ENCODE peak calls at places on chromosomes 3 and 15, in eight cellular contexts. M, X, L, Z, A, C, I and J are unnamed samples.
A peak's percentile ranks its signal among the peaks of the same experiment; 100 is the strongest.

GRCh38 chr15:93331545-93332117 is 242.6 kb upstream of the RGMA start:
- DNase-seq in M (peak; percentile 37), X (no peak), L (no peak), Z (no peak), A (no peak), C (no peak), I (no peak), J (peak; percentile 73)

GRCh38 chr3:39226106-39226741 is 33.8 kb upstream of the XIRP1 start:
- DNase-seq in M (no peak), X (no peak), L (no peak), Z (no peak), A (no peak), C (no peak), I (no peak), J (no peak)

GRCh38 chr15:66884661-66885237 is 180.7 kb upstream of the SMAD3 start:
- DNase-seq in M (no peak), X (no peak), L (no peak), Z (no peak), A (no peak), C (no peak), I (peak; percentile 27), J (peak; percentile 63)

GRCh38 chr15:89860851-89861360 is 32.9 kb downstream of the AP3S2 start:
- DNase-seq in M (no peak), X (no peak), L (no peak), Z (no peak), A (no peak), C (no peak), I (peak; percentile 79), J (no peak)

GRCh38 chr3:78986702-78987101 is 781.1 kb downstream of the ROBO1 start:
- DNase-seq in M (no peak), X (no peak), L (no peak), Z (no peak), A (no peak), C (no peak), I (no peak), J (no peak)

GRCh38 chr3:41362638-41363559 is 163.6 kb downstream of the CTNNB1 start:
- DNase-seq in M (no peak), X (no peak), L (no peak), Z (no peak), A (no peak), C (no peak), I (no peak), J (no peak)

GRCh38 chr15:66405605-66406004 is 18.9 kb downstream of the MAP2K1 start:
- DNase-seq in M (no peak), X (no peak), L (no peak), Z (no peak), A (no peak), C (peak; percentile 59), I (no peak), J (no peak)

GRCh38 chr15:63396546-63396939 is 14.9 kb upstream of the CA12 start:
- DNase-seq in M (no peak), X (no peak), L (no peak), Z (no peak), A (no peak), C (peak; percentile 24), I (no peak), J (no peak)

GRCh38 chr3:104885214-104885814 is 481.4 kb upstream of the ALCAM start:
- DNase-seq in M (no peak), X (no peak), L (no peak), Z (no peak), A (no peak), C (peak; percentile 28), I (no peak), J (no peak)

GRCh38 chr3:64278631-64279030 is 53.4 kb upstream of the PRICKLE2 start:
- DNase-seq in M (no peak), X (no peak), L (no peak), Z (no peak), A (no peak), C (peak; percentile 50), I (no peak), J (no peak)

GRCh38 chr15:28955160-28955502 is 69.4 kb downstream of the APBA2 start:
- DNase-seq in M (no peak), X (no peak), L (peak; percentile 35), Z (no peak), A (no peak), C (peak; percentile 69), I (peak; percentile 48), J (no peak)

GRCh38 chr3:165827883-165828282 is 9.3 kb downstream of the BCHE start:
- DNase-seq in M (no peak), X (no peak), L (no peak), Z (no peak), A (no peak), C (no peak), I (no peak), J (no peak)

GRCh38 chr3:29334652-29335189 is 53.9 kb downstream of the RBMS3 start:
- DNase-seq in M (no peak), X (no peak), L (no peak), Z (no peak), A (no peak), C (no peak), I (no peak), J (no peak)

GRCh38 chr3:25448750-25449684 is 21.0 kb downstream of the RARB start:
- DNase-seq in M (peak; percentile 78), X (peak; percentile 88), L (peak; percentile 74), Z (no peak), A (peak; percentile 77), C (peak; percentile 43), I (peak; percentile 82), J (peak; percentile 93)

GRCh38 chr3:172640751-172641150 is 70.1 kb downstream of the NCEH1 start:
- DNase-seq in M (no peak), X (no peak), L (no peak), Z (no peak), A (no peak), C (no peak), I (no peak), J (no peak)

GRCh38 chr3:115071611-115072010 is 75.5 kb downstream of the ZBTB20 start:
- DNase-seq in M (no peak), X (no peak), L (no peak), Z (no peak), A (no peak), C (peak; percentile 60), I (no peak), J (no peak)

GRCh38 chr3:31891876-31892455 is 89.1 kb downstream of the OSBPL10 start:
- DNase-seq in M (no peak), X (no peak), L (no peak), Z (no peak), A (no peak), C (no peak), I (no peak), J (no peak)

GRCh38 chr15:74604983-74605809 is 10.4 kb upstream of the CLK3 start:
- DNase-seq in M (no peak), X (no peak), L (no peak), Z (peak; percentile 45), A (no peak), C (no peak), I (no peak), J (no peak)
- TF ChIP-seq POLR2A in M (no peak), X (no peak), L (no peak), Z (no peak), A (no peak), C (no peak), I (no peak), J (no peak)

DNA sequence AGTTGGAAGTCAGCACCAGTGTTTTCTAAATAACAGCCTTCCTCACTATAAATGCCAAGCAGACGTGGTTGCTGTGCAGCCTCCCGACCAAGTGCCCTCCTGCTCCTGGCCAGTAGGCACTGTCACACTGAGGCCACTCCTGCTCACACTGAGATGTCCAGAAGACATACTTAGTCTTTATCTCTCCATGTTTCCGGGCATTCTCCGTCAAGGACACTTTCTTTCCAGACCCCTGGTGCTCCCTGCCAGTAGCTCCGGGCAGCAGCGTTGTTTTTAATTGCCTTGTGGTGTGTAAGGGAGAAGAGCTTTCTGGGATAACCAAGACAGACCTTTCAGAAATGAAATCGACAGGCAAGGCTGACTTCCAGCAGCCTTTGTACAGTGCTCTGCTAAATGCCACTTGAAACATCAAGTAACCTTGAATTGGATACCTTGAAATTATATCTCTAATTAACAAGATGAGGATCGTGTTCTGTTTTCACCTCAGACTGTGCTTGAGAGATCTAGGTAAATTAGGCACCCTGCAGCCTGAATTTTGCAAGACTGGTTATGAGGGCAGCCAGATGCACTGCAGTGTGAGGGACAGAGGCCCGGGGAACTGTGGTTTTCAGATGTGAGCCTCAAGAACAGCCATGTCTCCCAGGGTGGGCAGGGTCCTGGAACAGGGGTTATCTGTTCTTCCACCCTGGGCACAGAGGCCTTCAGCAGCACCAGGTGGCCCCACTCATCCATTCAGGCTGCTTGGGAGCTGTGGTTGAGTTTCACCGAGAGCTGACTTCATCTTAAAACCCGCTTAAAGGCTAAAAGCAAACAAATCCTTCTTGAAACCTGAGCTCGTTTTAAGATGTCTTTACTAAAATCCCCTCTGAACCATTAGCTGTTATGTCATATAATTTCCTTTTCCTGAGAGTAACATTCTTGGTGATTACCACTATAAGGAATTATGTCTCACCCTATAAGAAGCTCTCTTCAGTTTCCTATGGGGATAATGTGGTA is 105.6 kb upstream of the IL12A start:
- DNase-seq in M (no peak), X (no peak), L (no peak), Z (no peak), A (no peak), C (peak; percentile 97), I (no peak), J (no peak)
- H3K27ac ChIP-seq in M (peak overlapping the region; percentile 41), X (no peak overlapping the region), L (peak overlapping the region; percentile 39), Z (peak overlapping the region; percentile 50), A (peak overlapping the region; percentile 75), C (peak overlapping the region; percentile 72), I (no peak overlapping the region), J (peak overlapping the region; percentile 61)

DNA sequence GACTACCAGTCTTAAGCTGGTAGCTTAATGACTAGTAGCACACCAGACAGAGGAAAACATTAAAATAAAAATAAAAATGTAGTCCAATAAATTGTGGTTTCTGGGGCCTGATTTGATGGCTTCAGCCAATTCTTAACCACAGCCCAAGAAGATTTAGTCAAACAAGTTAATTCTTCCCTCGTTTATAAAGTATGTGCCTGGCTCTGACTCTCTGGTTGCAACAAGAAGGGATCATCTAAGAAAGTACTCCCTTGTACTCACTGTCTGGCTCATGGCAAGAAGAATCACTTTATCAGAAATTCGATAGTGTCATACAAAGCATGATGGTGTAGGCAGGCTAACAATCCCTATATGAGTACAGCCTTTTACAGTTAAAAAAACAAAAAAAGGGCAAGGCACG is 141.9 kb downstream of the P3H2 start:
- DNase-seq in M (no peak), X (no peak), L (no peak), Z (no peak), A (no peak), C (no peak), I (no peak), J (no peak)
- H3K4me1 ChIP-seq in M (no peaks in the 10 kb centered on the region), X (peaks cover 15% of the 10 kb centered on the region), L (peaks cover 12% of the 10 kb centered on the region), Z (peaks cover 4% of the 10 kb centered on the region), A (peaks cover 8% of the 10 kb centered on the region), C (peaks cover 7% of the 10 kb centered on the region), I (peaks cover 11% of the 10 kb centered on the region), J (peaks cover 41% of the 10 kb centered on the region)

DNA sequence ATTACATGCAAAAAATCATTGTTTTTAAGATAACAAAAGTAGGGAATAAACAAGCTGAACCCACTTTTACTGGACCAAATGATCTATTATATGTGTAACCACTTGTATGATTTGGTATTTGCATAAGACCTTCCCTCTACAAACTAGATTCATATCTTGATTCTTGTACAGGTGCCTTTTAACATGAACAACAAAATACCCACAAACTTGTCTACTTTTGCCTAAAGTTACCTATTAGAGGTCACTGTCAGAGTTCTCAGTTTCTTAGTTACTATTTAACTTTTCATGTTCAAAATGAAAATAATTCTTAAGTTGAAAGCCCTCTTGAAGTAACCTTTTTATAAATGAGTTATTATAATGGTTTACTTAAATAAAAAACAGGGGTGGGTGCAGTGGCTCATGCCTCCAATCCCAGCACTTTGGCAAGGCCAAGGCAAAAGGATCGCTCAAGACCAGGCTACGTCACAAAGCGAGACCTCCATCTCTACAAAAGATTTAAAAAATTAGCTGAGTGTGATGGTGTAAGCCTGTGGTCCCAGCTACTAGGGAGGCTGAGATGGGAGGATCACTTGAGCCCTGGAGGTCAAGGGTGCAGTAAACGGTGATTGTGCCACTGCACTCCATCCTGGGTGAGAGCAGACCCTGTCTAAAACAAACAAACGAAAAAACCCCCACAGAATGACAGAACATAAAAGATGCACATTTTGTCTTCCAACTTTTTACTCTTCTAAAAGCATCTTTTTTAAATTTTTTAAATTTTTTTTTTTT is 16.0 kb downstream of the ACTR8 start:
- DNase-seq in M (no peak), X (no peak), L (no peak), Z (no peak), A (no peak), C (no peak), I (no peak), J (no peak)
- TF ChIP-seq POLR2A in M (no peak), X (no peak), L (no peak), Z (no peak), A (no peak), C (no peak), I (no peak), J (no peak)